ENCODE peak calls at places on chromosomes 7 and 10, in ten cellular contexts. U is tibial nerve, F is adrenal gland, G is HepG2, T is body of pancreas, Z is K562, M is Peyer's patch, X is esophagus muscularis mucosa, B is suprapubic skin, J is prostate gland. Y is an unnamed sample.

GRCh38 chr10:71748671-71749191 is 24.6 kb downstream of the VSIR start:
- DNase-seq in U (peak; percentile 65), F (peak; percentile 79), G (no peak), T (peak; percentile 47), Z (peak; percentile 42), M (peak; percentile 76), X (peak; percentile 94), B (no peak), J (no peak), Y (peak; percentile 81)

GRCh38 chr7:74272305-74273038 is 16.7 kb upstream of the CLIP2 start:
- DNase-seq in U (peak; percentile 39), F (peak; percentile 76), G (no peak), T (peak; percentile 46), Z (peak; percentile 71), M (no peak), X (peak; percentile 93), B (peak; percentile 83), J (no peak), Y (peak; percentile 82)

GRCh38 chr7:44282601-44283171 is 42.7 kb downstream of the CAMK2B start:
- DNase-seq in U (no peak), F (no peak), G (no peak), T (peak; percentile 2), Z (no peak), M (peak; percentile 25), X (no peak), B (peak; percentile 75), J (no peak), Y (no peak)

GRCh38 chr10:75211007-75211735 is 575 bp downstream of the VDAC2 start:
- DNase-seq in U (no peak), F (peak; percentile 73), G (peak; percentile 48), T (peak; percentile 31), Z (peak; percentile 37), M (no peak), X (no peak), B (no peak), J (no peak), Y (no peak)

GRCh38 chr7:22549667-22550513 is 49.9 kb upstream of the STEAP1B start:
- DNase-seq in U (no peak), F (peak; percentile 32), G (peak; percentile 7), T (peak; percentile 81), Z (no peak), M (no peak), X (peak; percentile 91), B (no peak), J (no peak), Y (no peak)

GRCh38 chr10:37379991-37380390 is 254.6 kb downstream of the ANKRD30A start:
- DNase-seq in U (no peak), F (no peak), G (no peak), T (no peak), Z (no peak), M (no peak), X (no peak), B (no peak), J (no peak), Y (no peak)

GRCh38 chr10:97332586-97333350 is 1.8 kb downstream of the FRAT2 start:
- DNase-seq in U (peak; percentile 12), F (peak; percentile 78), G (peak; percentile 77), T (peak; percentile 70), Z (peak; percentile 43), M (no peak), X (no peak), B (no peak), J (peak; percentile 76), Y (peak; percentile 43)

GRCh38 chr7:20828947-20829346 is 42.3 kb upstream of the SP8 start:
- DNase-seq in U (no peak), F (no peak), G (no peak), T (no peak), Z (no peak), M (no peak), X (no peak), B (no peak), J (no peak), Y (no peak)

DNA sequence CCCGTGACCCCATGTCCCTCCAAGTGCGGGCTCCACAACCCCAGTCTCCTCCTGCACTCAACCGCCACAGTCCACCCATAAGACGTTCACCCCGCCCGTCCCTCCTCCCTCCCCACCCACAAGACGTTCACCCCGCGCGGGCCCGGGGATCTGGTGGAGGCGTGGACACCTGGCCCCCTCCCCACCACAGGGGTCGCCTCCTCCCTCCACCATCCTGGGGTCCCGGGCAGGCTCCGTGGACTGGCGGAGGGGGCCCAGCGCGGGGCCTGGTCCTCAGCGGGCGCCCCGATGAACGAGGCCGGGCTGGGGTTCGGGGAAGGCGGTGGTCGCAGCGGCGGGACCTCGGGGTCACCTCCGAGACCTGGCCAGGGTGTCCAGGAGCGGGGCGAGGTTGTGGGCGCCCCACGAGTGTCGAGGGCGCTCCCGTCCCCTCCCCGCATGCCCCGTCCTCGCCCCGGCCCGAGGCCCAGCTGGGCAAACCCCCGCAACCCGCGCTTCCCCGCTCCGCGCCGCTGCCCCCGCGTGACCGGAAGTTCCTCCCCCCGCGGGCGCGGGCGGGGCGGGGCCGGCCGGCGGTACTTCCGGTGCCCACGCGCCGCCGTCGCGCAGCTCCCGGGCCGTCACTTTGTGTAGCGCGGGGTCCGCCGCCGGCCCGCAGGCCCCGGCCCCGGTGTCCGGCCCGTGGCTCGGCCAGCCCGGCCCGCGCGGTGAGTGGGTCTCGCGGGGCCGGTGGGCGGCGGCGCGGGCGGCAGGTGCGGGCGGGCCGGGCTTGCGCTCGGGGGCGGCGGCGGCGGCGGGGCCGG is at the start of gene ZNF316:
- DNase-seq in U (peak; percentile 17), F (peak; percentile 69), G (no peak), T (peak; percentile 65), Z (peak; percentile 87), M (peak; percentile 72), X (no peak), B (no peak), J (peak; percentile 29), Y (peak; percentile 73)
- TF ChIP-seq POLR2A in U (peak; percentile 47), F (peak; percentile 46), G (peak; percentile 58), T (peak; percentile 59), Z (peak; percentile 56), M (peak; percentile 63), X (no peak), B (no peak), J (peak; percentile 53), Y (peak; percentile 68)

GRCh38 chr7:47542051-47542450 is 39.9 kb downstream of the TNS3 start:
- DNase-seq in U (no peak), F (no peak), G (no peak), T (no peak), Z (no peak), M (no peak), X (no peak), B (no peak), J (no peak), Y (no peak)

GRCh38 chr7:47540387-47541093 is 41.4 kb downstream of the TNS3 start:
- DNase-seq in U (no peak), F (no peak), G (peak; percentile 66), T (no peak), Z (no peak), M (peak; percentile 52), X (no peak), B (no peak), J (no peak), Y (no peak)

GRCh38 chr7:47539398-47540052 is 42.4 kb downstream of the TNS3 start:
- DNase-seq in U (no peak), F (peak; percentile 84), G (peak; percentile 89), T (no peak), Z (no peak), M (peak; percentile 36), X (no peak), B (no peak), J (no peak), Y (no peak)

GRCh38 chr7:47538846-47539311 is 43.0 kb downstream of the TNS3 start:
- DNase-seq in U (no peak), F (no peak), G (peak; percentile 87), T (no peak), Z (no peak), M (peak; percentile 46), X (no peak), B (no peak), J (no peak), Y (no peak)

DNA sequence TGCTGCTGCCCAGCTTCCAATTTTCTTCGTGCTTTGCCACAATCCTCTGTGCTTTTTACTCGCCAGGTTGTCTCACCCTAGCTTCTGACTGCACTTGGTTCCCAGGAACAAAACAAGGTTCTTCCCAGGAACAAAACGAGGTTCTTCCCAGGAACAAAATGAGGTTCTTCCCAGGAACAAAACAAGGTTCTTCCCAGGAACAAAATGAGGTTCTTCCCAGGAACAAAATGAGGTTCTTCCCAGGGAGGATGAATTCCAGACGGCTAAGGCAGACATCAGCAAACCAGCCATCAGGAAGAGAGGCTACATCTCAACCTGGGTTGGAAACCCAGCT is 41.9 kb downstream of the TNS3 start:
- DNase-seq in U (no peak), F (no peak), G (no peak), T (no peak), Z (no peak), M (no peak), X (no peak), B (no peak), J (no peak), Y (no peak)
- H3K27ac ChIP-seq in U (peak overlapping the region; percentile 79), F (no peak overlapping the region), G (peak overlapping the region; percentile 79), T (no peak overlapping the region), Z (no peak overlapping the region), M (peak overlapping the region; percentile 27), X (no peak overlapping the region), B (no peak overlapping the region), J (no peak overlapping the region), Y (no peak overlapping the region)

GRCh38 chr7:873367-874002 is 2.9 kb upstream of the GET4 start:
- DNase-seq in U (peak; percentile 86), F (peak; percentile 92), G (peak; percentile 79), T (peak; percentile 93), Z (peak; percentile 80), M (peak; percentile 83), X (peak; percentile 95), B (no peak), J (peak; percentile 86), Y (peak; percentile 89)
- TF ChIP-seq POLR2A in U (no peak), F (no peak), G (peak; percentile 33), T (peak; percentile 40), Z (peak; percentile 7), M (no peak), X (no peak), B (no peak), J (peak; percentile 25), Y (no peak)

GRCh38 chr7:92621641-92622429 is 31.6 kb upstream of the FAM133B start:
- DNase-seq in U (no peak), F (no peak), G (no peak), T (no peak), Z (no peak), M (no peak), X (no peak), B (no peak), J (no peak), Y (no peak)

GRCh38 chr7:92624298-92624996 is 34.3 kb upstream of the FAM133B start:
- DNase-seq in U (no peak), F (no peak), G (no peak), T (no peak), Z (no peak), M (no peak), X (no peak), B (no peak), J (no peak), Y (no peak)

GRCh38 chr7:92622680-92623079 is 32.5 kb upstream of the FAM133B start:
- DNase-seq in U (no peak), F (no peak), G (no peak), T (no peak), Z (no peak), M (no peak), X (no peak), B (no peak), J (no peak), Y (no peak)

GRCh38 chr7:92625617-92626016 is 35.4 kb upstream of the FAM133B start:
- DNase-seq in U (no peak), F (no peak), G (no peak), T (no peak), Z (no peak), M (no peak), X (no peak), B (no peak), J (no peak), Y (no peak)

GRCh38 chr7:92623544-92623943 is 33.4 kb upstream of the FAM133B start:
- DNase-seq in U (no peak), F (no peak), G (no peak), T (no peak), Z (no peak), M (no peak), X (no peak), B (no peak), J (no peak), Y (no peak)
- H3K27ac ChIP-seq in U (no peak overlapping the region), F (no peak overlapping the region), G (no peak overlapping the region), T (no peak overlapping the region), Z (no peak overlapping the region), M (no peak overlapping the region), X (no peak overlapping the region), B (no peak overlapping the region), J (no peak overlapping the region), Y (no peak overlapping the region)